ENCODE peak calls at places on chromosomes 5 and 9, in ten cellular contexts. L, A, F, W, I, Z, X, R, Q and K are unnamed samples.

GRCh38 chr9:26157411-26157810 is 479.2 kb upstream of the TUSC1 start:
- DNase-seq in L (no peak), A (no peak), F (no peak), W (no peak), I (no peak), Z (no peak), X (no peak), R (no peak), Q (no peak), K (no peak)

GRCh38 chr9:2260401-2261306 is 245.5 kb downstream of the SMARCA2 start:
- DNase-seq in L (no peak), A (no peak), F (peak), W (peak), I (peak), Z (no peak), X (no peak), R (no peak), Q (no peak), K (peak)

GRCh38 chr9:36154213-36154952 is 14.8 kb upstream of the CCIN start:
- DNase-seq in L (no peak), A (no peak), F (peak), W (no peak), I (peak), Z (peak), X (no peak), R (peak), Q (no peak), K (no peak)

GRCh38 chr5:115375922-115376321 is 79.5 kb upstream of the CCDC112 start:
- DNase-seq in L (no peak), A (no peak), F (no peak), W (peak), I (no peak), Z (no peak), X (no peak), R (no peak), Q (no peak), K (no peak)

GRCh38 chr5:147882586-147883313 is 4.2 kb downstream of the SCGB3A2 start:
- DNase-seq in L (no peak), A (no peak), F (no peak), W (no peak), I (no peak), Z (no peak), X (no peak), R (no peak), Q (no peak), K (no peak)

GRCh38 chr5:126971455-126972019 is 58.8 kb downstream of the MARCHF3 start:
- DNase-seq in L (no peak), A (no peak), F (no peak), W (no peak), I (no peak), Z (no peak), X (no peak), R (no peak), Q (no peak), K (no peak)

GRCh38 chr5:132272341-132273210 is 15.1 kb downstream of the PDLIM4 start:
- DNase-seq in L (peak), A (peak), F (peak), W (no peak), I (no peak), Z (peak), X (peak), R (peak), Q (peak), K (peak)

GRCh38 chr5:57320552-57320951 is 146.7 kb downstream of the GPBP1 start:
- DNase-seq in L (no peak), A (no peak), F (no peak), W (no peak), I (no peak), Z (no peak), X (no peak), R (no peak), Q (no peak), K (no peak)

GRCh38 chr5:30802961-30803705 is 390.4 kb upstream of the CDH6 start:
- DNase-seq in L (no peak), A (no peak), F (peak), W (peak), I (no peak), Z (no peak), X (no peak), R (no peak), Q (no peak), K (no peak)

GRCh38 chr5:175517824-175518450 is 39.6 kb downstream of the SFXN1 start:
- DNase-seq in L (no peak), A (peak), F (peak), W (peak), I (peak), Z (peak), X (peak), R (peak), Q (no peak), K (no peak)

GRCh38 chr9:114653556-114654159 is 3.9 kb downstream of the TEX53 start:
- DNase-seq in L (peak), A (peak), F (peak), W (peak), I (peak), Z (peak), X (peak), R (peak), Q (peak), K (peak)

GRCh38 chr9:36893911-36894310 is 140.2 kb downstream of the PAX5 start:
- DNase-seq in L (no peak), A (no peak), F (no peak), W (no peak), I (no peak), Z (no peak), X (no peak), R (no peak), Q (no peak), K (peak)

GRCh38 chr5:13985736-13986418 is 41.4 kb upstream of the DNAH5 start:
- DNase-seq in L (no peak), A (no peak), F (peak), W (peak), I (peak), Z (no peak), X (no peak), R (no peak), Q (no peak), K (no peak)

GRCh38 chr9:124632077-124632621 is 125.0 kb upstream of the NR5A1 start:
- DNase-seq in L (no peak), A (no peak), F (peak), W (peak), I (no peak), Z (no peak), X (no peak), R (no peak), Q (no peak), K (no peak)

GRCh38 chr9:116156621-116157314 is 3.2 kb downstream of the PAPPA start:
- DNase-seq in L (peak), A (no peak), F (peak), W (peak), I (peak), Z (no peak), X (no peak), R (peak), Q (peak), K (peak)

GRCh38 chr9:137278061-137278912 is 761 bp downstream of the TOR4A start:
- DNase-seq in L (no peak), A (no peak), F (no peak), W (no peak), I (no peak), Z (no peak), X (no peak), R (no peak), Q (no peak), K (no peak)

GRCh38 chr5:176803943-176804498 is 6.3 kb upstream of the UNC5A start:
- DNase-seq in L (no peak), A (no peak), F (peak), W (peak), I (peak), Z (no peak), X (no peak), R (no peak), Q (peak), K (no peak)

GRCh38 chr5:156120777-156121176 is 206.2 kb upstream of the SGCD start:
- DNase-seq in L (no peak), A (no peak), F (no peak), W (no peak), I (peak), Z (no peak), X (no peak), R (no peak), Q (no peak), K (no peak)

GRCh38 chr9:112252194-112252593 is 77.1 kb upstream of the SUSD1 start:
- DNase-seq in L (no peak), A (no peak), F (no peak), W (no peak), I (no peak), Z (no peak), X (no peak), R (no peak), Q (no peak), K (no peak)

GRCh38 chr5:169354921-169355320 is 54.0 kb upstream of the SLIT3 start:
- DNase-seq in L (no peak), A (no peak), F (no peak), W (no peak), I (peak), Z (no peak), X (no peak), R (no peak), Q (no peak), K (no peak)

GRCh38 chr9:89781838-89782237 is 177.0 kb downstream of the GADD45G start:
- DNase-seq in L (no peak), A (no peak), F (no peak), W (no peak), I (peak), Z (no peak), X (peak), R (no peak), Q (no peak), K (no peak)